ENCODE peak calls at places on chromosomes 12 and 14, in seven cellular contexts. H is IMR-90, N is HepG2, Q is K562, U is SK-N-SH, G is GM12878, Y is A549. J is an unnamed sample.
A peak's percentile ranks its signal among the peaks of the same experiment; 100 is the strongest.

GRCh38 chr12:54352022-54352531 is 12.2 kb downstream of the GPR84 start:
- DNase-seq in H (peak; percentile 79), N (no peak), Q (peak; percentile 47), U (peak; percentile 65), G (no peak), Y (no peak), J (peak; percentile 70)

GRCh38 chr12:91367234-91367849 is 184.7 kb upstream of the DCN start:
- DNase-seq in H (peak; percentile 18), N (peak; percentile 2), Q (peak; percentile 42), U (no peak), G (no peak), Y (peak; percentile 29), J (no peak)

GRCh38 chr12:63151898-63152700 is 1.1 kb upstream of the AVPR1A start:
- DNase-seq in H (peak; percentile 24), N (peak; percentile 32), Q (peak; percentile 18), U (peak; percentile 61), G (no peak), Y (peak; percentile 64), J (peak; percentile 72)

GRCh38 chr14:99773496-99774203 is 19.6 kb upstream of the EML1 start:
- DNase-seq in H (no peak), N (no peak), Q (no peak), U (peak; percentile 84), G (no peak), Y (no peak), J (no peak)

GRCh38 chr12:24788886-24789285 is 160.0 kb downstream of the BCAT1 start:
- DNase-seq in H (no peak), N (no peak), Q (no peak), U (no peak), G (no peak), Y (no peak), J (no peak)

GRCh38 chr12:65494537-65494936 is 216.1 kb downstream of the MSRB3 start:
- DNase-seq in H (no peak), N (peak; percentile 22), Q (no peak), U (no peak), G (no peak), Y (peak; percentile 4), J (no peak)

GRCh38 chr12:68870443-68870842 is 62.5 kb downstream of the MDM2 start:
- DNase-seq in H (no peak), N (no peak), Q (no peak), U (no peak), G (no peak), Y (no peak), J (no peak)

GRCh38 chr14:58199726-58200479 is at the start of gene ACTR10:
- DNase-seq in H (peak; percentile 56), N (peak; percentile 75), Q (peak; percentile 85), U (peak; percentile 91), G (peak; percentile 55), Y (peak; percentile 86), J (peak; percentile 81)

GRCh38 chr14:26605602-26606001 is 7.8 kb upstream of the NOVA1 start:
- DNase-seq in H (no peak), N (no peak), Q (no peak), U (no peak), G (no peak), Y (no peak), J (no peak)

GRCh38 chr12:76310110-76310509 is 38.1 kb downstream of the BBS10 start:
- DNase-seq in H (peak; percentile 54), N (no peak), Q (no peak), U (no peak), G (no peak), Y (peak; percentile 52), J (no peak)

GRCh38 chr14:22995889-22996611 is 13.7 kb upstream of the AJUBA start:
- DNase-seq in H (no peak), N (no peak), Q (no peak), U (no peak), G (no peak), Y (no peak), J (no peak)

GRCh38 chr12:52148541-52149181 is 43.2 kb downstream of the KRT80 start:
- DNase-seq in H (no peak), N (no peak), Q (peak; percentile 25), U (no peak), G (no peak), Y (peak; percentile 99), J (no peak)
- TF ChIP-seq USF2 in H (no peak), N (no peak), Q (no peak), U (no peak), G (no peak), Y (peak; percentile 19), J (no peak)

GRCh38 chr14:69755299-69755698 is 11.6 kb upstream of the SRSF5 start:
- DNase-seq in H (no peak), N (no peak), Q (no peak), U (no peak), G (no peak), Y (no peak), J (no peak)

GRCh38 chr14:69755784-69756183 is 11.2 kb upstream of the SRSF5 start:
- DNase-seq in H (no peak), N (peak; percentile 29), Q (no peak), U (no peak), G (no peak), Y (no peak), J (no peak)

GRCh38 chr14:69749956-69750355 is 17.0 kb upstream of the SRSF5 start:
- DNase-seq in H (no peak), N (peak; percentile 76), Q (no peak), U (no peak), G (peak; percentile 32), Y (no peak), J (no peak)

GRCh38 chr14:69750495-69750894 is 16.4 kb upstream of the SRSF5 start:
- DNase-seq in H (no peak), N (no peak), Q (no peak), U (no peak), G (no peak), Y (no peak), J (no peak)

DNA sequence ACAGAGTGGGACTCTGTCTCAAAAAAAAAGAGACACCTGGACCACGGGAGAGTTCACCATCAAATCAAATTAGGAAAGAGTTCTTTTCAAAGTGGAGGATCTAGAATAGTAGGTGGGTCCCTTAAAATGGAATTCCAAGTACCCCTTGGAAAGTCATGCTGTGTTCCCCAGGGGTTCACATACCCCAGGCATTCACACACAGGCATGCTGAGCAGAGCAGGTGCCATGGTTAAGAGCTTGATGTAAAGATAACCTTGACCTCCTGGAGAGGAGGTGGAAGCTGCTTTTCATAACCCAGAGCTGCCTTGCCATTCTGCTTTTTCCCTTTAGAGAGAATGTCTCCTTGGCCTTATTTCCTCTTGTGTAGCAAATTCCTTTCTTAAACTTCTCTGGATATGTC is 14.2 kb upstream of the SRSF5 start:
- DNase-seq in H (no peak), N (no peak), Q (no peak), U (no peak), G (no peak), Y (no peak), J (no peak)
- TF ChIP-seq USF2 in H (no peak), N (no peak), Q (no peak), U (no peak), G (no peak), Y (no peak), J (no peak)

DNA sequence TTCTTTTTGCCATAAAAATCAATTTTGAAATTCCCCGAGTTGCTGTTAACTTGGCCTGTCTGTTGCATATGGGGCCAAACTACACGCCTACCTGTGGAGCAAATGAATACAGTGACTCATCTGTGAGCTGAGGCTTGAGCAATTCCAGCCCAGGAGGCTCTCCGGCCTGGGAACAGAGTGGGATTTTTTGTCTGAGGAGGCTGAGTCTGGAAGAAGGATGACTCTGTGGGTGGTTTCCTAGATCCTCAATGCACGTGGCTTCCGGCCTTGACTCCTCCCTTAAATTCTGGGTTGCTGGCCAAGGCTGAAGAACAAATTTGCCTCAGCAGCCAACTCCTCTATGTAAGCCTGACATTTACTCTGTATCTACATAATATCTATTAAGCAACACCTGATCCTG is 124.1 kb downstream of the SSPN start:
- DNase-seq in H (peak; percentile 94), N (peak; percentile 9), Q (no peak), U (no peak), G (no peak), Y (no peak), J (no peak)
- TF ChIP-seq USF2 in H (no peak), N (no peak), Q (no peak), U (no peak), G (no peak), Y (no peak), J (no peak)

DNA sequence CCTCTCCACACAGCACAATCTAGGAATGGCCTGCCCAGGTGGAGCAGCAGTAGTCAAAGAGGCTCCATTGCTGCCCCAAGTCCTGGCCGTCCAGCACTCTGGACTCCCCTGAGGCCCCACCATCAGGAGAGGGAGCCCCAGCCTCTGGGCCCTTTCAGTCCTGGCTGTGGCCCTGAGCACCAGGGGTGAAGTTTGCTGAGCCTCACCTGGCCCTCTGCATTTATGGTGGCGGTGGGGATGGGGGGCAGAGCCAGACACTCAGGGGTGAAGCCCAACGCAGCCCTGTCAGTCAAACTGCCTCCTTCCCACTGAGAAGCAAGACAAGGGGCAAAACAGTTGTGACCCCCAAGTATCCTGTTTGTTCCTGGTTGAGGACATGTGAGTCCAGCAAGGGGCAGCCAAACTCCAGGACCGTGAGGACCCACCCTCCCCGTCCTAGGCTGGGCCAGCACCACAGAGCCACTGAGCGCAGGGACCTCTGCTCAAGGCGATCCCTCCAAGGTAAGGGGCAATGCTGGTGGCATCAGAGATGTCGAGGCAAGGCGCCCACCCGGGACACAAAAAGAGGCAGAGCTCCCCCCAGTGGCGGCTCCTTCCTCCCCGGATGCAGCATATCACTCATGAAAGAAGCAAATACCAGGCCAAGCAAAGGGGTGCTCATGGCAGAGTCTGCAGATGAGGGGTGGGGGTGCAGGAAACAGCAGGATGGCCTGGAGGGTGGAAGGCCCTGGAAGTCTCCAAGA is 4.8 kb upstream of the AMN start:
- DNase-seq in H (peak; percentile 24), N (peak; percentile 24), Q (peak; percentile 59), U (peak; percentile 87), G (no peak), Y (peak; percentile 39), J (peak; percentile 84)
- TF ChIP-seq USF2 in H (no peak), N (no peak), Q (no peak), U (no peak), G (no peak), Y (no peak), J (no peak)

DNA sequence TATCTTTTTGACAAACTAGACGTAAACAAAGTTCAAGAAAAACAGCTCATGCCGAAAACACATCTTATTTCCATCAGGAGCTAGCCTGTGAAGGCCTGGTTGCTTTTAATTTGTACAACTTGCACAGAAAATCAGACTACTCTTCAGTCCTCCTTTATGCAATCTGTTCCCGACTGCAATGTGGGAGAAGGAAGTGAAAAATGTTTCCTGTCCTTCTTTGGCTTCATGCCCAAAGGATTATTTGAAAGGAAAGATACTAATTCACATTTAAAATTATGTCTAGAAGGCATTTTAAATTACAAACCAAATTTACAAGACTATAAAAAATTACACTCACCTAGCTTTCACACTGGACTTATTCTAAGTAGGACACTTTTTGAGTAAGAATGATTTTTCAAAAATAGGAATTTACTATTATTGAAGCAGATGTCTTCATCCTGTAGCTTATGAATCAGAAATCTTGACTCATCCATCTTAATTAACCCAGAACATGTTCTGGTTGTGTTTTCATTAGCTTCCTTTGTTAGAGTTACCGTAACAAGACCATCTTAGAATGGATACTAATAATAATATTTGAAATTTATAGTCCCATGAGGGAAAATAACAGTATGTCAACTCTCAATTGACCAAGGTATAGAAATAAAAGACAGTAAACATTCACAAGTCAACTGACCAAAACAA is 272.6 kb downstream of the PRKD1 start:
- DNase-seq in H (peak; percentile 31), N (no peak), Q (no peak), U (no peak), G (no peak), Y (no peak), J (no peak)
- TF ChIP-seq USF2 in H (no peak), N (no peak), Q (no peak), U (no peak), G (no peak), Y (no peak), J (no peak)